ENCODE peak calls at places on chromosomes 6 and 20, in six cellular contexts. G is heart left ventricle, J is A549, B is GM06990, I is psoas muscle, U is kidney epithelial cell. W is an unnamed sample.

GRCh38 chr20:45890077-45890996 is 671 bp downstream of the NEURL2 start:
- DNase-seq in G (peak; percentile 92), J (peak; percentile 66), B (peak; percentile 65), I (peak; percentile 90), U (no peak), W (peak; percentile 35)

GRCh38 chr6:160348209-160348551 is at the start of gene SLC22A3:
- DNase-seq in G (peak; percentile 60), J (peak; percentile 42), B (no peak), I (peak; percentile 74), U (no peak), W (no peak)

GRCh38 chr6:1485678-1486077 is 96.3 kb downstream of the FOXF2 start:
- DNase-seq in G (no peak), J (peak; percentile 80), B (no peak), I (no peak), U (peak; percentile 82), W (peak; percentile 43)

GRCh38 chr20:11234181-11234969 is 560.6 kb upstream of the JAG1 start:
- DNase-seq in G (no peak), J (no peak), B (no peak), I (no peak), U (no peak), W (peak; percentile 29)

GRCh38 chr6:121748376-121748775 is 312.9 kb downstream of the GJA1 start:
- DNase-seq in G (no peak), J (no peak), B (no peak), I (no peak), U (no peak), W (no peak)

GRCh38 chr6:8556370-8557018 is 121.1 kb upstream of the SLC35B3 start:
- DNase-seq in G (no peak), J (peak; percentile 64), B (no peak), I (no peak), U (peak; percentile 65), W (no peak)

GRCh38 chr6:12288844-12289654 is 1.1 kb upstream of the EDN1 start:
- DNase-seq in G (no peak), J (peak; percentile 82), B (peak; percentile 31), I (no peak), U (no peak), W (peak; percentile 79)

GRCh38 chr6:131642565-131643261 is 5.6 kb downstream of the ENPP3 start:
- DNase-seq in G (no peak), J (no peak), B (no peak), I (no peak), U (no peak), W (no peak)

GRCh38 chr20:2920473-2920872 is 47.2 kb downstream of the PTPRA start:
- DNase-seq in G (no peak), J (no peak), B (no peak), I (no peak), U (no peak), W (no peak)

GRCh38 chr6:37485259-37485658 is 14.4 kb downstream of the CCDC167 start:
- DNase-seq in G (no peak), J (peak; percentile 19), B (no peak), I (no peak), U (no peak), W (no peak)

GRCh38 chr6:98787401-98787800 is 47.0 kb upstream of the POU3F2 start:
- DNase-seq in G (no peak), J (no peak), B (no peak), I (no peak), U (no peak), W (no peak)

GRCh38 chr6:128483472-128484135 is 36.8 kb downstream of the PTPRK start:
- DNase-seq in G (no peak), J (no peak), B (no peak), I (no peak), U (no peak), W (no peak)

GRCh38 chr6:140275725-140276124 is 901.3 kb upstream of the CITED2 start:
- DNase-seq in G (no peak), J (no peak), B (no peak), I (no peak), U (no peak), W (no peak)

GRCh38 chr6:170276369-170277057 is 14.4 kb downstream of the DLL1 start:
- DNase-seq in G (peak; percentile 83), J (no peak), B (no peak), I (peak; percentile 79), U (no peak), W (no peak)

GRCh38 chr20:52601295-52601971 is 370.7 kb upstream of the TSHZ2 start:
- DNase-seq in G (no peak), J (no peak), B (no peak), I (no peak), U (no peak), W (no peak)

GRCh38 chr6:68559716-68560115 is 75.4 kb upstream of the ADGRB3 start:
- DNase-seq in G (no peak), J (no peak), B (no peak), I (no peak), U (no peak), W (no peak)

GRCh38 chr6:164303092-164304007 is 888.8 kb downstream of the QKI start:
- DNase-seq in G (peak; percentile 85), J (no peak), B (no peak), I (peak; percentile 68), U (no peak), W (peak; percentile 1)

GRCh38 chr20:57794600-57795346 is 85.0 kb upstream of the PMEPA1 start:
- DNase-seq in G (no peak), J (no peak), B (no peak), I (no peak), U (peak; percentile 74), W (no peak)

GRCh38 chr6:170211404-170212025 is 79.4 kb downstream of the DLL1 start:
- DNase-seq in G (no peak), J (no peak), B (no peak), I (no peak), U (no peak), W (no peak)

GRCh38 chr6:111846061-111846460 is 27.2 kb downstream of the FYN start:
- DNase-seq in G (no peak), J (no peak), B (no peak), I (no peak), U (no peak), W (no peak)

GRCh38 chr6:6758915-6759654 is 170.6 kb downstream of the LY86 start:
- DNase-seq in G (peak; percentile 65), J (peak; percentile 21), B (no peak), I (no peak), U (peak; percentile 26), W (peak; percentile 76)

GRCh38 chr6:150319924-150320323 is 48.9 kb upstream of the IYD start:
- DNase-seq in G (no peak), J (no peak), B (no peak), I (no peak), U (no peak), W (no peak)

GRCh38 chr6:53725791-53726575 is 60.4 kb upstream of the KLHL31 start:
- DNase-seq in G (peak; percentile 78), J (peak; percentile 74), B (peak; percentile 49), I (peak; percentile 88), U (peak; percentile 21), W (peak; percentile 74)

GRCh38 chr20:59650418-59650817 is 46.1 kb downstream of the PHACTR3 start:
- DNase-seq in G (no peak), J (peak; percentile 36), B (no peak), I (no peak), U (no peak), W (no peak)

GRCh38 chr6:107488875-107489635 is 862 bp upstream of the SOBP start:
- DNase-seq in G (peak; percentile 66), J (peak; percentile 32), B (peak; percentile 30), I (peak; percentile 69), U (no peak), W (peak; percentile 9)

GRCh38 chr6:137956098-137956488 is 89.0 kb downstream of the TNFAIP3 start:
- DNase-seq in G (no peak), J (no peak), B (no peak), I (no peak), U (no peak), W (no peak)

GRCh38 chr20:38764563-38765355 is 16.5 kb downstream of the ACTR5 start:
- DNase-seq in G (no peak), J (peak; percentile 86), B (no peak), I (no peak), U (peak; percentile 86), W (no peak)

GRCh38 chr6:140661691-140662090 is 1287.2 kb upstream of the CITED2 start:
- DNase-seq in G (no peak), J (no peak), B (no peak), I (no peak), U (no peak), W (no peak)

GRCh38 chr6:32240686-32241085 is 16.8 kb upstream of the NOTCH4 start:
- DNase-seq in G (no peak), J (no peak), B (no peak), I (no peak), U (no peak), W (peak; percentile 24)
- TF ChIP-seq CTCF in G (no peak), J (no peak), B (no peak), I (no peak), U (no peak), W (no peak)

DNA sequence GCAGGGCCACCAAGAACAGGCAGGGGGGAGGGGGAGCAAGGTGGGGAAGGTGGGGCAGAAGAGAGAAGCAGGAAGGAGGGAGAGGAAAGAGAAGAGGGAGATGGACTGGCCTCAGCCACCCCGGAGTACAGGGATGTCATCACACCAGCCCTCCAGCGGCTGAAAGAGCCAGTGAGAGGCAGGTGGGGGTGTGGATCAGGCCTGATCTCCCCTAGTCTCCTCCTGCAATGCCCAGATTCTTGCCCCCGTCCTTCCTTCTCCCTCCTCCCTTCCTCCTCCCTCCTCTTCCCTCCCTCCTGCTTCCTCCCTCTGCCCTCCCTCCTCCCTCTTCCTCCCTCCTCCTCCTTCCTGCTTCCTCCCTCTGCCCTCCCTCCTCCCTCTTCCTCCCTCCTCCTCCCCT is 61.5 kb downstream of the YTHDF1 start:
- DNase-seq in G (no peak), J (no peak), B (no peak), I (peak; percentile 15), U (no peak), W (no peak)
- H3K4me3 ChIP-seq in G (no peak overlapping the region), J (no peak overlapping the region), B (no peak overlapping the region), I (no peak overlapping the region), U (no peak overlapping the region), W (no peak overlapping the region)

GRCh38 chr6:100188754-100189153 is 194.7 kb upstream of the MCHR2 start:
- DNase-seq in G (no peak), J (no peak), B (no peak), I (no peak), U (no peak), W (no peak)
- TF ChIP-seq CTCF in G (no peak), J (no peak), B (no peak), I (no peak), U (no peak), W (no peak)

GRCh38 chr20:10219452-10219791 is 792 bp downstream of the SNAP25 start:
- DNase-seq in G (peak; percentile 73), J (peak; percentile 74), B (peak; percentile 50), I (peak; percentile 80), U (no peak), W (peak; percentile 61)
- H3K4me3 ChIP-seq in G (no peak overlapping the region), J (peak overlapping the region; percentile 70), B (no peak overlapping the region), I (no peak overlapping the region), U (peak overlapping the region; percentile 55), W (no peak overlapping the region)

GRCh38 chr20:676967-677366 is 1.4 kb upstream of the SCRT2 start:
- DNase-seq in G (no peak), J (peak; percentile 41), B (no peak), I (no peak), U (no peak), W (no peak)

GRCh38 chr20:682123-682522 is 6.5 kb upstream of the SCRT2 start:
- DNase-seq in G (no peak), J (no peak), B (no peak), I (no peak), U (no peak), W (no peak)

GRCh38 chr20:684676-685319 is 9.2 kb upstream of the SCRT2 start:
- DNase-seq in G (no peak), J (no peak), B (no peak), I (no peak), U (no peak), W (no peak)

GRCh38 chr20:676315-676937 is 824 bp upstream of the SCRT2 start:
- DNase-seq in G (peak; percentile 56), J (no peak), B (no peak), I (no peak), U (no peak), W (no peak)

GRCh38 chr20:680638-681037 is 5.0 kb upstream of the SCRT2 start:
- DNase-seq in G (no peak), J (no peak), B (no peak), I (no peak), U (no peak), W (no peak)
- TF ChIP-seq CTCF in G (no peak), J (no peak), B (no peak), I (no peak), U (no peak), W (no peak)

W was measured in GM12865.